ENCODE peak calls at places on chromosomes 16 and 17, in eight cellular contexts. P is neuronal stem cell; E is B cell; C is Kasumi-1; R is hypothalamus; I is iris pigment epithelial cell; M is occipital lobe; L is stimulated activated CD8-positive, alpha-beta memory T cell treated with anti-CD3 and anti-CD28 coated beads, Interleukin-2, amount 100 ng/mL, for 48 hours. H is an unnamed sample.

GRCh38 chr16:69166221-69166833 is 20.6 kb upstream of the SNTB2 start:
- DNase-seq in R (no peak), L (peak; percentile 56), P (no peak), I (peak; percentile 46), M (peak; percentile 49), C (no peak), E (no peak), H (peak; percentile 78)

GRCh38 chr17:46790216-46790615 is 28.3 kb downstream of the WNT3 start:
- DNase-seq in E (no peak), L (no peak), P (no peak), C (no peak), I (no peak), R (no peak), M (no peak), H (no peak)

GRCh38 chr17:79997004-79997673 is 38.5 kb downstream of the TBC1D16 start:
- DNase-seq in P (no peak), L (peak; percentile 23), I (peak; percentile 21), C (peak; percentile 99), E (peak; percentile 89), M (no peak), R (no peak), H (no peak)

GRCh38 chr16:8828541-8829165 is 31.0 kb downstream of the PMM2 start:
- DNase-seq in L (no peak), P (no peak), C (no peak), I (peak; percentile 48), M (no peak), E (no peak), R (no peak), H (peak; percentile 45)

GRCh38 chr17:60887607-60888028 is 210.0 kb downstream of the BCAS3 start:
- DNase-seq in M (no peak), L (no peak), R (no peak), P (no peak), E (no peak), C (no peak), I (no peak), H (no peak)

GRCh38 chr17:10668771-10669170 is 11.7 kb upstream of the MYH3 start:
- DNase-seq in M (no peak), E (no peak), P (no peak), I (peak; percentile 60), R (no peak), L (no peak), C (no peak), H (peak; percentile 39)

GRCh38 chr17:74190154-74190553 is 13.3 kb upstream of the RPL38 start:
- DNase-seq in I (peak; percentile 72), L (no peak), M (no peak), C (peak; percentile 54), E (peak; percentile 57), R (no peak), P (no peak), H (peak; percentile 64)

GRCh38 chr17:66720027-66720426 is 114.9 kb upstream of the CACNG5 start:
- DNase-seq in L (no peak), C (no peak), E (no peak), R (no peak), I (no peak), M (no peak), P (no peak), H (no peak)

GRCh38 chr17:20012137-20012536 is 3.0 kb downstream of the SPECC1 start:
- DNase-seq in P (no peak), M (no peak), L (no peak), I (no peak), E (no peak), R (no peak), C (no peak), H (no peak)

GRCh38 chr17:64739316-64740058 is 77.4 kb upstream of the SMURF2 start:
- DNase-seq in P (no peak), L (no peak), E (no peak), M (no peak), R (no peak), I (peak; percentile 66), C (no peak), H (peak; percentile 79)

GRCh38 chr17:39946551-39947330 is 16.1 kb upstream of the GSDMA start:
- DNase-seq in P (no peak), E (no peak), I (no peak), C (no peak), L (no peak), R (no peak), M (no peak), H (no peak)

GRCh38 chr16:50313596-50314483 is 47.5 kb downstream of the ADCY7 start:
- DNase-seq in C (peak; percentile 93), E (peak; percentile 40), I (peak; percentile 69), M (peak; percentile 37), P (no peak), L (peak; percentile 20), R (no peak), H (no peak)

GRCh38 chr17:72516772-72517399 is 396.1 kb downstream of the SOX9 start:
- DNase-seq in R (no peak), I (peak; percentile 46), E (no peak), P (no peak), C (no peak), L (no peak), M (no peak), H (no peak)

GRCh38 chr16:15644306-15644961 is 1.5 kb upstream of the MARF1 start:
- DNase-seq in I (peak; percentile 38), R (no peak), C (no peak), P (no peak), L (no peak), M (no peak), E (no peak), H (peak; percentile 57)

GRCh38 chr17:16475196-16475704 is 16.7 kb downstream of the LRRC75A start:
- DNase-seq in R (no peak), P (no peak), I (no peak), C (no peak), M (no peak), E (no peak), L (no peak), H (no peak)

GRCh38 chr17:79803997-79804855 is 7.3 kb upstream of the CBX8 start:
- DNase-seq in M (no peak), R (no peak), P (no peak), E (peak; percentile 76), L (peak; percentile 53), C (peak; percentile 78), I (no peak), H (no peak)

GRCh38 chr16:26530584-26531289 is 536.0 kb upstream of the C16orf82 start:
- DNase-seq in C (no peak), I (no peak), P (no peak), M (no peak), E (no peak), L (no peak), R (no peak), H (no peak)

GRCh38 chr17:78724544-78724943 is 57.5 kb downstream of the CYTH1 start:
- DNase-seq in C (no peak), I (no peak), P (no peak), M (peak; percentile 51), L (no peak), E (no peak), R (peak; percentile 36), H (no peak)

GRCh38 chr17:9240659-9241370 is 219.5 kb downstream of the NTN1 start:
- DNase-seq in M (no peak), E (peak; percentile 49), R (peak; percentile 75), L (no peak), C (no peak), P (no peak), I (no peak), H (no peak)

GRCh38 chr17:30780343-30780742 is 44.1 kb downstream of the CRLF3 start:
- DNase-seq in R (no peak), M (no peak), L (no peak), P (no peak), I (no peak), C (no peak), E (no peak), H (no peak)

GRCh38 chr17:75521951-75522727 is 3.4 kb upstream of the LLGL2 start:
- DNase-seq in R (no peak), I (peak; percentile 71), M (no peak), P (no peak), E (no peak), C (no peak), L (no peak), H (peak; percentile 34)

GRCh38 chr16:59044616-59045015 is 310.5 kb upstream of the GOT2 start:
- DNase-seq in R (no peak), I (no peak), L (no peak), C (no peak), E (no peak), P (no peak), M (no peak), H (no peak)

GRCh38 chr17:70552230-70552981 is 383.1 kb downstream of the KCNJ2 start:
- DNase-seq in R (no peak), M (no peak), I (peak; percentile 56), P (peak; percentile 17), C (peak; percentile 66), E (no peak), L (no peak), H (peak; percentile 72)

GRCh38 chr17:82703935-82704865 is 5.7 kb upstream of the RAB40B start:
- DNase-seq in E (no peak), P (no peak), R (no peak), L (no peak), M (no peak), C (no peak), I (no peak), H (no peak)

GRCh38 chr17:68399638-68400403 is 57.5 kb downstream of the WIPI1 start:
- DNase-seq in C (no peak), L (no peak), P (no peak), E (no peak), R (no peak), M (no peak), I (peak; percentile 85), H (peak; percentile 64)

GRCh38 chr17:13953871-13954270 is 115.4 kb upstream of the COX10 start:
- DNase-seq in L (no peak), P (no peak), I (peak; percentile 68), R (no peak), E (no peak), M (no peak), C (no peak), H (peak; percentile 20)

GRCh38 chr16:1331712-1332617 is 1.5 kb upstream of the BAIAP3 start:
- DNase-seq in I (peak; percentile 61), E (peak; percentile 90), L (no peak), C (no peak), R (no peak), P (no peak), M (peak; percentile 38), H (peak; percentile 61)

GRCh38 chr17:34397265-34397664 is 34.2 kb upstream of the CCL1 start:
- DNase-seq in L (no peak), M (no peak), R (no peak), C (no peak), E (no peak), P (no peak), I (no peak), H (no peak)

GRCh38 chr17:31216053-31216751 is 80.8 kb downstream of the OMG start:
- DNase-seq in M (no peak), P (peak; percentile 12), I (peak; percentile 90), L (no peak), C (peak; percentile 71), R (no peak), E (peak; percentile 5), H (peak; percentile 83)

GRCh38 chr16:57700801-57701551 is 6.4 kb downstream of the DRC7 start:
- DNase-seq in R (no peak), I (no peak), E (no peak), P (no peak), M (no peak), L (no peak), C (no peak), H (no peak)

GRCh38 chr16:19389246-19389645 is 28.4 kb upstream of the TMC5 start:
- DNase-seq in M (no peak), R (no peak), L (peak; percentile 37), C (no peak), I (peak; percentile 39), P (peak; percentile 14), E (peak; percentile 30), H (peak; percentile 65)

GRCh38 chr17:72432143-72432604 is 311.4 kb downstream of the SOX9 start:
- DNase-seq in C (no peak), E (no peak), R (no peak), I (no peak), L (no peak), P (no peak), M (no peak), H (no peak)

GRCh38 chr16:30526137-30526822 is at the start of gene ZNF768:
- DNase-seq in P (peak; percentile 59), M (no peak), R (peak; percentile 85), E (peak; percentile 89), I (peak; percentile 17), L (no peak), C (no peak), H (peak; percentile 64)

GRCh38 chr17:53721101-53721500 is 101.6 kb upstream of the KIF2B start:
- DNase-seq in P (no peak), L (no peak), C (no peak), E (no peak), R (no peak), I (no peak), M (no peak), H (peak; percentile 51)